ENCODE peak calls at places on chromosomes 3 and 15, in seven cellular contexts. L, H, R, T, K, D and N are unnamed samples.

GRCh38 chr3:52388933-52389332 is 56.0 kb downstream of the SEMA3G start:
- DNase-seq in L (no peak), H (no peak), R (no peak), T (no peak), K (no peak), D (no peak), N (no peak)

GRCh38 chr3:195135921-195136320 is 135.0 kb downstream of the XXYLT1 start:
- DNase-seq in L (no peak), H (no peak), R (no peak), T (no peak), K (no peak), D (no peak), N (no peak)

GRCh38 chr3:25171118-25171912 is 256.7 kb upstream of the RARB start:
- DNase-seq in L (no peak), H (no peak), R (no peak), T (no peak), K (no peak), D (no peak), N (no peak)

GRCh38 chr15:66072616-66073361 is 180.8 kb downstream of the MEGF11 start:
- DNase-seq in L (no peak), H (no peak), R (no peak), T (no peak), K (no peak), D (no peak), N (no peak)

GRCh38 chr3:99808163-99808794 is 9.4 kb upstream of the CMSS1 start:
- DNase-seq in L (peak), H (peak), R (peak), T (no peak), K (peak), D (no peak), N (peak)

GRCh38 chr15:90681056-90681455 is 36.1 kb upstream of the BLM start:
- DNase-seq in L (no peak), H (no peak), R (no peak), T (no peak), K (no peak), D (no peak), N (no peak)

GRCh38 chr3:37041546-37042195 is 48.4 kb downstream of the MLH1 start:
- DNase-seq in L (no peak), H (no peak), R (no peak), T (no peak), K (no peak), D (no peak), N (no peak)

GRCh38 chr3:16917256-16917935 is 32.6 kb downstream of the PLCL2 start:
- DNase-seq in L (no peak), H (peak), R (no peak), T (no peak), K (no peak), D (no peak), N (peak)

GRCh38 chr3:100005670-100006393 is 108.5 kb downstream of the FILIP1L start:
- DNase-seq in L (no peak), H (no peak), R (no peak), T (no peak), K (no peak), D (no peak), N (no peak)

GRCh38 chr15:34109775-34110663 is 8.1 kb downstream of the PGBD4 start:
- DNase-seq in L (no peak), H (peak), R (no peak), T (no peak), K (no peak), D (no peak), N (peak)

GRCh38 chr15:88800026-88800425 is 3.2 kb upstream of the ACAN start:
- DNase-seq in L (no peak), H (peak), R (no peak), T (no peak), K (no peak), D (no peak), N (no peak)

DNA sequence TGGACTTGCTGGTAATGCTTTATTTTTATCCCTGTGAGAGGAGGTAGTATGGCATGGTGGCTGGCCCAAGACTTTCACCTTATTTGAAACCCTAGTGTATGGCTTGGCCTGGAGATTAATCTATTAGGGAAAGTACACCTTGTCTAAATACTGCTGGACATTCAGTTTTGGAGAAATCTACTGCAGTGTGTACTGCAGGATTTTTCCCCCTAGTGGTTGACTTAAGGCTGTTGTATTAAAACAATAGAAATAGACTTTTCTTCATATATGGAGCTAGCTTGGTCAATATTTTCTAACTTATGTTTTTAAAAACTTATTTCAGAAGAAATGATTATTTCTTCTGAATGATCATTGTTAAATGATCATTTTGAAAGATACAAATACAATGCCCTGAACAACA is 13.9 kb upstream of the SLITRK3 start:
- DNase-seq in L (no peak), H (no peak), R (no peak), T (no peak), K (no peak), D (no peak), N (no peak)
- TF ChIP-seq CTCF in L (no peak), H (no peak), R (no peak), T (no peak), K (peak), D (no peak), N (no peak)

GRCh38 chr3:190279690-190280089 is 42.6 kb downstream of the CLDN1 start:
- DNase-seq in L (no peak), H (no peak), R (no peak), T (no peak), K (no peak), D (no peak), N (no peak)
- TF ChIP-seq CTCF in L (no peak), H (no peak), R (no peak), T (no peak), K (no peak), D (no peak), N (no peak)

GRCh38 chr3:156761713-156762575 is 64.2 kb upstream of the LEKR1 start:
- DNase-seq in L (no peak), H (no peak), R (no peak), T (no peak), K (no peak), D (no peak), N (no peak)
- TF ChIP-seq CTCF in L (no peak), H (no peak), R (no peak), T (no peak), K (no peak), D (no peak), N (no peak)

GRCh38 chr3:165749817-165750216 is 87.4 kb downstream of the BCHE start:
- DNase-seq in L (no peak), H (no peak), R (no peak), T (no peak), K (no peak), D (no peak), N (no peak)

GRCh38 chr3:165746874-165747273 is 90.3 kb downstream of the BCHE start:
- DNase-seq in L (no peak), H (no peak), R (no peak), T (no peak), K (no peak), D (no peak), N (no peak)

GRCh38 chr3:165748094-165748493 is 89.1 kb downstream of the BCHE start:
- DNase-seq in L (no peak), H (no peak), R (no peak), T (no peak), K (no peak), D (no peak), N (no peak)

GRCh38 chr3:165751654-165752053 is 85.6 kb downstream of the BCHE start:
- DNase-seq in L (no peak), H (no peak), R (no peak), T (no peak), K (no peak), D (no peak), N (no peak)

DNA sequence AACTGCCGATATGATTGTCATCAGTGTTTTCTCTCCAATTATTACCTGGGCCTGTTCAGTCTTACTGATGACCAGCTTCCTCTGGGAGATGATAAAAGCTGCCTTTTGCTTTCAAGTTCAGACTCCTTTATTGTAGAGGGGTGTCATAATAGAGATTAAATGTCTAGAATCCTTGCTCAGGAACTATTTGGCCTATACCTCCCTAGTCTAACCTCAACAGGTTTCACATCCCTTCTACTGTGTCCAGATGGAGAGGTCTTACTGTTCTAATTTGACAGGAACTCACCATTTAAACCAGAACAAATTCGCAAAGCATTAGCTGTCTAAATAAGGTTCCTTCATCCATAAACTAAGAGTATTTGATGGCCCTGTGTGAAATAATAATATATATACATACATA is 88.0 kb downstream of the BCHE start:
- DNase-seq in L (no peak), H (no peak), R (no peak), T (no peak), K (no peak), D (no peak), N (no peak)
- TF ChIP-seq CTCF in L (no peak), H (no peak), R (no peak), T (no peak), K (no peak), D (no peak), N (no peak)

GRCh38 chr15:41476416-41477048 is 17.1 kb upstream of the ITPKA start:
- DNase-seq in L (no peak), H (no peak), R (no peak), T (no peak), K (no peak), D (no peak), N (no peak)

GRCh38 chr15:41474436-41474835 is 19.2 kb upstream of the ITPKA start:
- DNase-seq in L (peak), H (no peak), R (no peak), T (no peak), K (no peak), D (no peak), N (no peak)

GRCh38 chr15:41473418-41473817 is 20.3 kb upstream of the ITPKA start:
- DNase-seq in L (no peak), H (no peak), R (no peak), T (no peak), K (no peak), D (no peak), N (no peak)

GRCh38 chr15:41480396-41481140 is 13.1 kb upstream of the ITPKA start:
- DNase-seq in L (no peak), H (no peak), R (no peak), T (no peak), K (no peak), D (no peak), N (no peak)

DNA sequence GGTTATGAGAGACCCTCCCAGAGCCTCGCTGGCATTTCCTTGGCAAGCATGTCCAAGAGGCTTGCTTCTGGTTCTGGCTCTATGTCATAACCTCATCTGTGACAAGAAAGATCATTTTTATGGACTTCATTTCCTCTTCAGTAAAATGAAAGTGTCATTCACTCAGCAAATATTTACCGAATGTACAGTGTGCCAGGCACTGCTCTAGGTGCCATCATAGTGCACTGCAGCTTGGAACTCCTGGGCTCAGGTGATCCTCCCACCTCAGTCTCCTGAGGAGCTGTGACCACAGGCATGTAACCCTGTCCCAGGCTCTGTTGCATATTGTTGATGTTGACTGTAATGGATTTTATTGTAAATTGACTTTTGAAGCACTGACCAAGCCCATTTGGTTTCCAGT is 18.7 kb upstream of the ITPKA start:
- DNase-seq in L (peak), H (no peak), R (no peak), T (no peak), K (no peak), D (no peak), N (no peak)
- TF ChIP-seq CTCF in L (no peak), H (no peak), R (no peak), T (no peak), K (no peak), D (no peak), N (no peak)